ENCODE peak calls at places on chromosomes 13 and 19, in eight cellular contexts. K is HEK293T; M is AG04449; C is stimulated activated CD8-positive, alpha-beta memory T cell treated with anti-CD3 and anti-CD28 coated beads, Interleukin-2, amount 100 ng/mL, for 48 hours; L is heart right ventricle; T is HT1080; I is CD8-positive, alpha-beta memory T cell; W is kidney epithelial cell. A is an unnamed sample.

GRCh38 chr13:61466280-61466679 is 50.6 kb upstream of the PCDH20 start:
- DNase-seq in K (no peak), M (no peak), C (no peak), L (no peak), T (no peak), I (no peak), W (no peak), A (no peak)

GRCh38 chr19:2358548-2359173 is 1.4 kb upstream of the TMPRSS9 start:
- DNase-seq in K (no peak), M (no peak), C (no peak), L (no peak), T (no peak), I (no peak), W (no peak), A (no peak)

GRCh38 chr19:12293771-12294307 is 844 bp downstream of the ZNF44 start:
- DNase-seq in K (peak), M (no peak), C (peak), L (peak), T (no peak), I (peak), W (peak), A (no peak)

GRCh38 chr13:97026759-97027555 is 32.7 kb upstream of the OXGR1 start:
- DNase-seq in K (no peak), M (no peak), C (no peak), L (no peak), T (no peak), I (no peak), W (no peak), A (no peak)

GRCh38 chr19:11942843-11943108 is 17.9 kb downstream of the ZNF700 start:
- DNase-seq in K (no peak), M (no peak), C (no peak), L (no peak), T (no peak), I (no peak), W (no peak), A (no peak)

GRCh38 chr13:65594255-65594654 is 1635.9 kb downstream of the PCDH9 start:
- DNase-seq in K (no peak), M (peak), C (no peak), L (no peak), T (no peak), I (no peak), W (no peak), A (no peak)

GRCh38 chr19:17841810-17842662 is 5.7 kb downstream of the JAK3 start:
- DNase-seq in K (peak), M (no peak), C (peak), L (peak), T (no peak), I (no peak), W (peak), A (no peak)

GRCh38 chr19:51761696-51762095 is 716 bp downstream of the FPR2 start:
- DNase-seq in K (no peak), M (no peak), C (no peak), L (no peak), T (no peak), I (no peak), W (no peak), A (no peak)

GRCh38 chr13:44951184-44951583 is 38.1 kb downstream of the NUFIP1 start:
- DNase-seq in K (no peak), M (no peak), C (no peak), L (no peak), T (no peak), I (no peak), W (no peak), A (no peak)

GRCh38 chr13:99199541-99200432 is 867 bp upstream of the UBAC2 start:
- DNase-seq in K (peak), M (no peak), C (no peak), L (no peak), T (no peak), I (no peak), W (no peak), A (no peak)

GRCh38 chr19:2446390-2446789 is 10.4 kb downstream of the LMNB2 start:
- DNase-seq in K (no peak), M (no peak), C (no peak), L (no peak), T (no peak), I (no peak), W (no peak), A (no peak)

GRCh38 chr13:45196091-45196490 is 4.8 kb downstream of the KCTD4 start:
- DNase-seq in K (no peak), M (no peak), C (no peak), L (no peak), T (no peak), I (no peak), W (no peak), A (no peak)

GRCh38 chr19:2798158-2798685 is 12.9 kb downstream of the THOP1 start:
- DNase-seq in K (no peak), M (no peak), C (no peak), L (no peak), T (no peak), I (no peak), W (no peak), A (no peak)

GRCh38 chr19:984165-984967 is at the start of gene WDR18:
- DNase-seq in K (peak), M (peak), C (peak), L (peak), T (peak), I (peak), W (no peak), A (peak)

GRCh38 chr19:21256722-21257121 is 72.5 kb downstream of the ZNF708 start:
- DNase-seq in K (no peak), M (no peak), C (no peak), L (no peak), T (no peak), I (no peak), W (no peak), A (peak)

GRCh38 chr19:19239675-19240074 is 27.9 kb downstream of the NCAN start:
- DNase-seq in K (no peak), M (no peak), C (no peak), L (no peak), T (no peak), I (no peak), W (no peak), A (no peak)

GRCh38 chr13:35765387-35765786 is 288.9 kb upstream of the MAB21L1 start:
- DNase-seq in K (no peak), M (no peak), C (no peak), L (no peak), T (no peak), I (no peak), W (no peak), A (no peak)

GRCh38 chr13:91805605-91806004 is 407.2 kb downstream of the GPC5 start:
- DNase-seq in K (no peak), M (no peak), C (no peak), L (no peak), T (no peak), I (no peak), W (no peak), A (no peak)

GRCh38 chr19:3976495-3977241 is 5.8 kb upstream of the DAPK3 start:
- DNase-seq in K (no peak), M (no peak), C (no peak), L (peak), T (no peak), I (no peak), W (no peak), A (no peak)

GRCh38 chr19:13011653-13012389 is 16.5 kb downstream of the NFIX start:
- DNase-seq in K (no peak), M (no peak), C (no peak), L (no peak), T (no peak), I (no peak), W (no peak), A (no peak)